ENCODE peak calls at places on chromosomes 4 and X, in four cellular contexts. U is body of pancreas, X is esophagus muscularis mucosa, V is HFF-Myc. I is an unnamed sample.

GRCh38 chr4:15495621-15496020 is 25.9 kb downstream of the CC2D2A start:
- DNase-seq in U (peak; percentile 9), V (no peak), X (peak; percentile 8), I (no peak)

GRCh38 chrX:51955200-51955599 is 61.8 kb downstream of the MAGED1 start:
- DNase-seq in V (no peak), X (no peak), U (no peak), I (no peak)

GRCh38 chr4:87524456-87524855 is 4.7 kb downstream of the SPARCL1 start:
- DNase-seq in X (no peak), V (no peak), U (no peak), I (no peak)

GRCh38 chr4:132180020-132180427 is 969.1 kb upstream of the PCDH10 start:
- DNase-seq in U (no peak), V (no peak), X (no peak), I (no peak)

GRCh38 chrX:12975670-12975965 is 708 bp downstream of the TMSB4X start:
- DNase-seq in V (no peak), X (no peak), U (no peak), I (no peak)

GRCh38 chr4:109005523-109005922 is 242.7 kb upstream of the ETNPPL start:
- DNase-seq in V (no peak), X (no peak), U (no peak), I (no peak)

GRCh38 chr4:153038493-153039311 is 102.6 kb downstream of the FHDC1 start:
- DNase-seq in V (no peak), U (peak; percentile 34), X (peak; percentile 77), I (no peak)

GRCh38 chr4:99885063-99885664 is 9.1 kb downstream of the LAMTOR3 start:
- DNase-seq in U (peak; percentile 31), X (no peak), V (peak; percentile 16), I (no peak)

GRCh38 chrX:139518475-139518874 is 12.1 kb upstream of the F9 start:
- DNase-seq in U (no peak), V (no peak), X (no peak), I (no peak)

GRCh38 chr4:153119626-153120025 is 84.6 kb upstream of the TRIM2 start:
- DNase-seq in V (no peak), X (no peak), U (no peak), I (no peak)

GRCh38 chr4:99205104-99205979 is 13.7 kb downstream of the ADH6 start:
- DNase-seq in V (peak; percentile 17), X (no peak), U (no peak), I (no peak)

DNA sequence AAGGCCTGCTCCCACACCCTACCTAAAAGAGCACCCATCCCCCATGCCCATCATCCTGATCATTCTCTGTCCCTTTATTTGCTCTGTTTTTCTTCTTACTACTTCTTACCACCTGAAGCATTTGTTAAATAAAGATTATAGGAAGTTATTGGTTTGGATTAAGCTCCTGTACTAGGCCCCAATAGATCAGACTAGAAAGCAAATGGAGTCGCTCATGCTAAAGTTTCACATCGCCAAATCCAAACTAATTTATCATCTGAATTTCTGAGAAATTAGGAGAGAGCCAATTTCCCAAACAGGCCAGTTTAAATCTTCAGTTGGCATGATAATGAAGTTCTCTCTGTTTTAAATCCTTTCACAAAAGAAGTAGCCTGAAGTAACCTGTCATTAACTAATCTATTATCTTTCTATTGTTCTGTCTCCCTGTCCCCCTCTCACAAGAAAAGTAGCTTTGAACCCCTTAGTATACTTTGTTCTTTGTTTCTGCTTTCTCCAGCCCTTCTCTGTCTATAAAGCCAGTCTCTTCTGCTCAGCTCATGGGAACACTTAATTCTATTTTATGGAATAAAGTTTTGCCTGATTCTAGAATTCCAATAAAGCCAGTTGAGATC is 178.5 kb downstream of the ZNF674 start:
- DNase-seq in V (no peak), U (no peak), X (no peak), I (no peak)
- H3K4me3 ChIP-seq in V (no peak overlapping the region), U (no peak overlapping the region), X (no peak overlapping the region), I (no peak overlapping the region)

DNA sequence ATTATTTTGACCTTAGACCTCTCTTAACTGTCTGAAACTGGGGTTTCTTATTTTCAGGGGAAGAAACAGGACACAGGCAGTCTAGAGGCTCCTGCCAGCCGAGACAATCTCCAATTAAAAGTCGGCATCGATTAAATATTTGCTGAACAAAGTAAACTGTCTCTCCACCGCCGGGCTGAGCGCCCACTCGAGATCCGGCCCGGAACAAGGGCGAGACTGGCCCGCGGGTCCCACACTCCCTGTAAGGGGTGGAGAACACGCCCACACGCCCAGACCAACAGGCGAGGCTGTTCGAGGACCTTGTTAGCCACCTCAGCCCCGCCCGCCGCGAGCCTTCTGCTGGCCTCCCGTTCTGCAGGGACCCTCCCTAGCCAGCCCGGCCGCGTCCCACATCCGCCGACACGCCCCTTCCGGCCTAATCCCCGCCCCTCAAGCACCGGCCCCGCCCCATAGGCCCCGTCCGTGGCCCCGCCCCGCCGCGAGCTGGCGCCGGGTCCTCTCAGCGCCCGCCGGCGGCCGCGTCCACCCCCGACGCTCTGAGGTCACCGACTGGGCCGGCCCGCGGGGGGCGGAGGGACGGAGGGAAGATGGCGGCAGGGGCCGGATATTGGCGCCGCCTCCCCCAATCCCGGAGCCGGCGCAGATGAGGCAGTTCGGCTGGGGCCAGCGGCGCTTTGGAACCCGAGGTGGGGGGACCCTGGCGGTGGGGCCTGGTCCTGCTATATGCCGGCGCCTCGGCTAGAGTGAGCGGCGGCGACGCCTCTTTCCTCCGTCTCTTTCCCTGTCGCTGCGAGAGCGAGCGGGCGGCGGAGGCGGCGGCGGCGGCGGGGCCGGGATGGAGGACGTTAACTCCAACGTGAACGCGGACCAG is at the start of gene SLAIN2:
- DNase-seq in X (peak; percentile 99), U (peak; percentile 99), V (peak; percentile 79), I (peak; percentile 84)
- TF ChIP-seq CTCF in X (peak; percentile 12), U (no peak), V (peak; percentile 29), I (peak; percentile 52)

DNA sequence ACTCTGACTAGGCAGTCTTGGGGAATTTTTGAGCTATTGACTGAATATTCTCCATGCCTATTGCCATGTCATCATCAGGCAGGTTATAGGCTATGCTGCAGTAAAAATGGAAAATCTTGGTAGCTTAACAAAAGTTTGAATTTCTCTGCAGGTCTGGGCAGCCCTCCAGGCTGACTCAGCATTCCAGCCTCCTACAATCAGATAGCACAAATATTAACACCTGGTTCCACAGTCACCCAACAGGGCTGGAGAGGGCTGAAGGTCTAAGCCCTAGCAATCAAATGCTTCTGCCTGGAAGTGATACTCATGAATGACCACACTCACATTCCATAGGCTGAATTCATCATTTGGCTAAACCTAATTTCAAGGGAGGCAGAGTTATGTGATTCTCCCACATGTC is 9.6 kb upstream of the PPP3CA start:
- DNase-seq in U (peak; percentile 78), V (peak; percentile 89), X (no peak), I (peak; percentile 87)
- H3K4me3 ChIP-seq in U (no peak overlapping the region), V (no peak overlapping the region), X (no peak overlapping the region), I (no peak overlapping the region)

GRCh38 chrX:111098874-111099273 is 2.9 kb downstream of the PAK3 start:
- DNase-seq in X (no peak), V (no peak), U (peak; percentile 59), I (no peak)
- TF ChIP-seq CTCF in X (peak; percentile 59), V (peak; percentile 58), U (peak; percentile 82), I (peak; percentile 66)

GRCh38 chr4:130419576-130419975 is 1323.6 kb downstream of the C4orf33 start:
- DNase-seq in X (no peak), V (no peak), U (no peak), I (no peak)

GRCh38 chr4:130416228-130416627 is 1320.3 kb downstream of the C4orf33 start:
- DNase-seq in X (no peak), V (no peak), U (no peak), I (no peak)
- H3K4me3 ChIP-seq in X (no peak overlapping the region), V (no peak overlapping the region), U (no peak overlapping the region), I (no peak overlapping the region)

DNA sequence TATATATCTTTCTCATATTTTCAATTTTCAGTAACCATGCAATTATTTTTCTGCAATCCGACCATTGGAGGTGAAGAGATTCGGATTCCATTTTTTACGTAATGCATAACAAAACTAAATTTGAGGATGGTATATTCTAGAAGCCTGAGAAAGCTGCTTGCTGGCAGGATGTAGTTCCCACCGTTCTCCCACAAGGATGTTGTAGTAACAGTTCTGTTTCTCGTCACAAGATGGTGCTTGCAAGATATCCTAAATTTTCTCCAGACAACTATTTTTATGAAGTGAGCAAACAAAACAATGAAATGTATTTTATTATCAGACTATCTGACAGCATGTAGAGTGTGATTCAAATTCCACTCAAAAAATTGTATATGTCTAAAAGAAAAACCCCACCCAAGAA is 10.7 kb downstream of the PWWP3B start:
- DNase-seq in V (no peak), U (no peak), X (no peak), I (no peak)
- TF ChIP-seq CTCF in V (no peak), U (no peak), X (no peak), I (no peak)

DNA sequence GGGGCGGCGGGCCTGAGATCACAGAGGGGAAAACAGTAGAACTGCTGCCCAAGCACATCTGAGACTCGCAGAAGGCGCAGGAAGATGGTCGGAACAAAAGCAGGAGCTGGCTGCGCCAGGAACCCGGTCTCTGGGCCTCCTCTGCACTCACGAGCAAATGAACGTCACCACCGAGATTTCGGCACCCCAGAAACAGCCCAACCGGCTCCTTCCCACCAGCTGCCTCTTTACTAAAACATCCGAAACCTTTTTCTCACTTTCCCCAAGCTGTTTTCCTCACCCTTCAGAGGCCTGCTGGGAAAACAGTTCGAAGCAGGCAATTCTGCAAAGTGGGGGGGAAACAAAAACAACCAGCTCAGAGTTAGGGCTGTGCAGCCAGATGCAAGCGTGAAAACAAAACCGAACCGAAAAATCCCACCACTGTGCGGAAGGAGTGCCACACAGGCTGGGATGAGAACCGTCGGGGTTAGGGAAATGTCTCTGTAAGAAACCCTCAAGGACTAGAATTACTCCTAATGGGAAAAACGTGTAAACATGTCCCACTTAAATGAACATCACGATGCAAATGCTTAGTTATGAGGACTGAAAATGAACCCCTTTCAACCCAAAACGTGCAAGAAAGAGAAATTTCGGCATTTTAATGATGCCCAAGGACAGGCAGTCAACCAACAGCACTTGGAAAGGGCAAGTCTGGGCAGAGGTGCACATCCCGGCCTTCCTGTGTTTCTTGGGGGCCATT is 15.9 kb downstream of the DHRSX start:
- DNase-seq in U (no peak), V (no peak), X (no peak), I (no peak)
- H3K4me3 ChIP-seq in U (no peak overlapping the region), V (peak overlapping the region; percentile 28), X (peak overlapping the region; percentile 34), I (peak overlapping the region; percentile 22)